ENCODE peak calls at places on chromosomes 4 and X, in five cellular contexts. U is cardiac muscle cell, M is tibial artery, J is OCI-LY7, R is kidney. L is an unnamed sample.

GRCh38 chr4:182560358-182560757 is 317.2 kb downstream of the TENM3 start:
- DNase-seq in U (no peak), M (no peak), J (no peak), R (no peak), L (peak; percentile 77)

GRCh38 chr4:16196482-16197393 is 29.5 kb downstream of the TAPT1 start:
- DNase-seq in U (peak; percentile 78), M (no peak), J (no peak), R (no peak), L (peak; percentile 74)

GRCh38 chr4:128244379-128244778 is 43.2 kb downstream of the PGRMC2 start:
- DNase-seq in U (no peak), M (no peak), J (no peak), R (no peak), L (peak; percentile 30)

GRCh38 chr4:119210760-119211159 is 1.8 kb upstream of the USP53 start:
- DNase-seq in U (peak; percentile 51), M (no peak), J (no peak), R (no peak), L (peak; percentile 41)

GRCh38 chr4:42515156-42515884 is 118.0 kb downstream of the SHISA3 start:
- DNase-seq in U (peak; percentile 70), M (no peak), J (no peak), R (no peak), L (peak; percentile 41)

GRCh38 chr4:92234393-92235176 is 69.2 kb upstream of the GRID2 start:
- DNase-seq in U (peak; percentile 99), M (no peak), J (no peak), R (no peak), L (peak; percentile 99)

GRCh38 chr4:6324999-6325790 is 55.5 kb downstream of the WFS1 start:
- DNase-seq in U (no peak), M (no peak), J (no peak), R (peak; percentile 84), L (peak; percentile 48)

GRCh38 chrX:33065415-33065814 is 145.9 kb downstream of the DMD start:
- DNase-seq in U (no peak), M (no peak), J (no peak), R (no peak), L (no peak)

GRCh38 chrX:100648601-100649417 is 4.8 kb downstream of the SRPX2 start:
- DNase-seq in U (peak; percentile 81), M (no peak), J (no peak), R (no peak), L (peak; percentile 85)

GRCh38 chr4:53654300-53654758 is 63.0 kb upstream of the LNX1 start:
- DNase-seq in U (peak; percentile 29), M (no peak), J (no peak), R (no peak), L (peak; percentile 84)

GRCh38 chrX:111353810-111354209 is 58.2 kb downstream of the DCX start:
- DNase-seq in U (no peak), M (no peak), J (no peak), R (no peak), L (peak; percentile 6)

GRCh38 chr4:51930557-51930956 is 87.6 kb downstream of the DCUN1D4 start:
- DNase-seq in U (peak; percentile 24), M (no peak), J (no peak), R (no peak), L (no peak)

GRCh38 chrX:1521459-1521956 is 15.5 kb downstream of the P2RY8 start:
- DNase-seq in U (no peak), M (no peak), J (peak; percentile 99), R (no peak), L (no peak)

GRCh38 chr4:152352645-152353116 is 183.2 kb downstream of the FBXW7 start:
- DNase-seq in U (peak; percentile 97), M (peak; percentile 63), J (peak; percentile 8), R (peak; percentile 52), L (peak; percentile 99)
- H3K36me3 ChIP-seq in U (no peaks in the 10 kb centered on the region), M (no peaks in the 10 kb centered on the region), J (no peaks in the 10 kb centered on the region), R (no peaks in the 10 kb centered on the region), L (no peaks in the 10 kb centered on the region)

GRCh38 chrX:112789931-112790330 is 50.7 kb downstream of the AMOT start:
- DNase-seq in U (no peak), M (no peak), J (no peak), R (no peak), L (no peak)

GRCh38 chrX:112786076-112786475 is 54.6 kb downstream of the AMOT start:
- DNase-seq in U (no peak), M (no peak), J (no peak), R (no peak), L (no peak)

GRCh38 chrX:112779139-112779538 is 61.5 kb downstream of the AMOT start:
- DNase-seq in U (no peak), M (no peak), J (no peak), R (peak; percentile 58), L (no peak)

GRCh38 chrX:112785323-112785722 is 55.3 kb downstream of the AMOT start:
- DNase-seq in U (no peak), M (no peak), J (no peak), R (no peak), L (no peak)

GRCh38 chrX:112784692-112785091 is 55.9 kb downstream of the AMOT start:
- DNase-seq in U (no peak), M (no peak), J (no peak), R (no peak), L (no peak)
- TF ChIP-seq CTCF in U (no peak), M (no peak), J (no peak), R (no peak), L (no peak)

GRCh38 chrX:155055494-155055893 is 15.4 kb downstream of the CMC4 start:
- DNase-seq in U (no peak), M (no peak), J (no peak), R (no peak), L (no peak)
- H3K36me3 ChIP-seq in U (peaks cover 3% of the 10 kb centered on the region), M (no peaks in the 10 kb centered on the region), J (peaks cover 23% of the 10 kb centered on the region), R (no peaks in the 10 kb centered on the region), L (no peaks in the 10 kb centered on the region)

GRCh38 chr4:55407764-55408163 is 12.0 kb downstream of the TMEM165 start:
- DNase-seq in U (no peak), M (no peak), J (no peak), R (no peak), L (no peak)

GRCh38 chr4:55411621-55412020 is 15.9 kb downstream of the TMEM165 start:
- DNase-seq in U (no peak), M (no peak), J (no peak), R (no peak), L (peak; percentile 55)

GRCh38 chr4:55407119-55407518 is 11.4 kb downstream of the TMEM165 start:
- DNase-seq in U (no peak), M (no peak), J (no peak), R (no peak), L (peak; percentile 47)

GRCh38 chr4:55410431-55410830 is 14.7 kb downstream of the TMEM165 start:
- DNase-seq in U (no peak), M (no peak), J (no peak), R (no peak), L (no peak)

GRCh38 chr4:55409468-55410171 is 13.9 kb downstream of the TMEM165 start:
- DNase-seq in U (peak; percentile 66), M (no peak), J (peak; percentile 52), R (no peak), L (no peak)
- TF ChIP-seq CTCF in U (peak; percentile 42), M (peak; percentile 32), J (peak; percentile 68), R (peak; percentile 10), L (peak; percentile 33)

L was measured in fibroblast of lung.